ENCODE peak calls at places on chromosome 14, in eight cellular contexts. A is neural crest cell, M is endothelial cell, F is foreskin fibroblast, E is cardiac muscle cell, Q is heart right ventricle, G is cardiac fibroblast, P is fibroblast of pulmonary artery. X is an unnamed sample.

GRCh38 chr14:39491134-39491541 is 58.9 kb upstream of the FBXO33 start:
- DNase-seq in P (peak), F (no peak), E (peak), G (peak), M (no peak), A (no peak), Q (no peak), X (no peak)

GRCh38 chr14:75861161-75861621 is 120.6 kb downstream of the TGFB3 start:
- DNase-seq in P (peak), M (no peak), Q (no peak), A (no peak), G (peak), E (no peak), F (peak), X (no peak)

GRCh38 chr14:76924363-76925151 is 98.3 kb downstream of the LRRC74A start:
- DNase-seq in E (no peak), M (peak), Q (no peak), G (peak), F (no peak), P (no peak), A (no peak), X (no peak)

GRCh38 chr14:35632276-35633071 is 98.5 kb downstream of the INSM2 start:
- DNase-seq in P (peak), Q (no peak), M (no peak), G (peak), E (no peak), F (no peak), A (no peak), X (no peak)

GRCh38 chr14:43184540-43184939 is 1322.5 kb downstream of the FSCB start:
- DNase-seq in Q (no peak), G (no peak), A (no peak), P (no peak), M (no peak), F (no peak), E (no peak), X (no peak)

GRCh38 chr14:102215071-102215470 is 75.4 kb downstream of the WDR20 start:
- DNase-seq in F (peak), P (peak), E (no peak), A (peak), G (peak), Q (no peak), M (no peak), X (peak)

GRCh38 chr14:104432611-104433231 is 146.8 kb upstream of the C14orf180 start:
- DNase-seq in F (no peak), P (no peak), G (no peak), E (no peak), M (no peak), Q (peak), A (no peak), X (no peak)

GRCh38 chr14:99055816-99056215 is 216.2 kb downstream of the BCL11B start:
- DNase-seq in F (no peak), G (no peak), E (no peak), M (no peak), P (no peak), Q (no peak), A (no peak), X (peak)

GRCh38 chr14:80388980-80389711 is 177.8 kb upstream of the DIO2 start:
- DNase-seq in M (no peak), A (no peak), G (peak), P (peak), Q (no peak), E (no peak), F (peak), X (no peak)

GRCh38 chr14:92040431-92041040 is 677 bp upstream of the TRIP11 start:
- DNase-seq in A (no peak), M (peak), G (peak), F (peak), E (peak), P (peak), Q (no peak), X (no peak)

GRCh38 chr14:91372680-91373495 is 44.7 kb downstream of the CCDC88C start:
- DNase-seq in P (no peak), F (no peak), E (no peak), G (no peak), Q (no peak), A (no peak), M (no peak), X (no peak)

GRCh38 chr14:102421366-102422057 is 58.8 kb downstream of the TECPR2 start:
- DNase-seq in F (no peak), A (no peak), G (no peak), E (no peak), Q (no peak), P (no peak), M (no peak), X (no peak)

GRCh38 chr14:24051789-24052655 is at the start of gene CARMIL3:
- DNase-seq in P (peak), F (peak), M (peak), A (peak), G (peak), E (peak), Q (peak), X (no peak)

GRCh38 chr14:77316872-77317271 is 3.8 kb downstream of the POMT2 start:
- DNase-seq in P (no peak), E (no peak), A (no peak), M (no peak), Q (no peak), G (no peak), F (no peak), X (no peak)

GRCh38 chr14:24631749-24632335 is 2.1 kb downstream of the GZMB start:
- DNase-seq in A (no peak), G (no peak), E (no peak), M (no peak), Q (no peak), P (no peak), F (no peak), X (no peak)

GRCh38 chr14:88470542-88471440 is 84.0 kb downstream of the PTPN21 start:
- DNase-seq in G (peak), F (peak), M (no peak), A (no peak), P (peak), Q (no peak), E (no peak), X (no peak)

GRCh38 chr14:88834883-88835431 is 10.5 kb downstream of the TTC8 start:
- DNase-seq in G (peak), Q (no peak), P (peak), F (peak), M (no peak), A (no peak), E (no peak), X (no peak)

GRCh38 chr14:98408024-98408555 is 863.9 kb downstream of the BCL11B start:
- DNase-seq in M (peak), P (no peak), Q (no peak), G (no peak), A (no peak), E (no peak), F (no peak), X (no peak)

GRCh38 chr14:71491925-71492324 is 440.3 kb upstream of the RGS6 start:
- DNase-seq in E (no peak), Q (no peak), P (peak), G (no peak), F (no peak), M (no peak), A (no peak), X (no peak)

GRCh38 chr14:34330846-34331245 is 131.2 kb downstream of the SPTSSA start:
- DNase-seq in E (no peak), G (no peak), Q (no peak), F (no peak), A (no peak), M (no peak), P (no peak), X (no peak)

GRCh38 chr14:94031161-94031875 is 5.2 kb downstream of the OTUB2 start:
- DNase-seq in Q (no peak), G (no peak), M (no peak), A (no peak), E (no peak), F (no peak), P (no peak), X (no peak)

GRCh38 chr14:93894992-93895391 is 32.2 kb upstream of the FAM181A start:
- DNase-seq in M (no peak), A (no peak), E (no peak), Q (no peak), P (no peak), G (no peak), F (no peak), X (no peak)

GRCh38 chr14:35687335-35687939 is 121.7 kb downstream of the RALGAPA1 start:
- DNase-seq in G (peak), E (peak), A (peak), P (peak), Q (no peak), M (peak), F (peak), X (no peak)

GRCh38 chr14:68793734-68794129 is 865 bp upstream of the ZFP36L1 start:
- DNase-seq in F (no peak), Q (no peak), E (no peak), G (no peak), P (no peak), A (no peak), M (no peak), X (no peak)

GRCh38 chr14:21227150-21227549 is 42.1 kb downstream of the HNRNPC start:
- DNase-seq in M (no peak), F (no peak), E (no peak), Q (no peak), P (no peak), G (no peak), A (no peak), X (no peak)

GRCh38 chr14:54894995-54895394 is 7.6 kb downstream of the GCH1 start:
- DNase-seq in Q (no peak), A (no peak), G (peak), E (no peak), P (peak), F (no peak), M (no peak), X (no peak)

GRCh38 chr14:20998674-20999366 is at the start of gene SLC39A2:
- DNase-seq in P (peak), G (peak), Q (peak), A (no peak), E (no peak), F (peak), M (no peak), X (no peak)

DNA sequence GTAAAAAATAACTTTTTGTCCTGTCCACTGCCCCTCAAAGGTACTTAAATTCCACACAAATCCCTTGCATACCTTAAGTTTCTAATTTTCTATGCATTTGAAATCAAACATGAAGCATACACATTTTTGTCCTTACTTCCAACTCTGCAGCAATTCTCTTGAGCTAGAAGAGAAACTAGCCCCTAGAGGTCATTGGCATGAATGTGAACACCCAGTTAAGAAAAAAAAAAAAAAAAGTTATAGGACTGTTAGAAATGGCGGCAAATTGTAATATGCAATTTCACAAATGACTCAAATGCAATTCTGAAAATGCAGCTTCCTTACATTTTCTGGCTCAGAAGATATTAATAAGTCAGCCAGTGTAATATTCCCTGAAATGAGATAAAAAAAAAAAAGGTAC is 4.6 kb upstream of the ESR2 start:
- DNase-seq in A (no peak), G (no peak), Q (no peak), E (no peak), P (peak), F (peak), M (no peak), X (no peak)
- TF ChIP-seq CTCF in A (peak), G (no peak), Q (no peak), E (peak), P (peak), F (no peak), M (peak), X (peak)

GRCh38 chr14:50007123-50007903 is 109.1 kb downstream of the VCPKMT start:
- DNase-seq in F (no peak), A (no peak), P (no peak), M (no peak), E (peak), Q (no peak), G (no peak), X (no peak)
- TF ChIP-seq CTCF in F (no peak), A (no peak), P (no peak), M (no peak), E (no peak), Q (no peak), G (no peak), X (peak)

GRCh38 chr14:31271648-31272047 is 64.1 kb upstream of the HECTD1 start:
- DNase-seq in F (no peak), Q (no peak), G (no peak), A (no peak), E (no peak), P (no peak), M (no peak), X (no peak)

GRCh38 chr14:31266437-31267331 is 59.1 kb upstream of the HECTD1 start:
- DNase-seq in E (no peak), Q (no peak), G (no peak), M (no peak), A (no peak), F (no peak), P (no peak), X (no peak)

GRCh38 chr14:31269599-31270195 is 62.1 kb upstream of the HECTD1 start:
- DNase-seq in Q (no peak), E (no peak), M (no peak), F (no peak), G (no peak), P (no peak), A (no peak), X (no peak)

GRCh38 chr14:31268216-31268615 is 60.6 kb upstream of the HECTD1 start:
- DNase-seq in P (no peak), E (no peak), F (no peak), Q (no peak), G (no peak), A (no peak), M (no peak), X (no peak)

DNA sequence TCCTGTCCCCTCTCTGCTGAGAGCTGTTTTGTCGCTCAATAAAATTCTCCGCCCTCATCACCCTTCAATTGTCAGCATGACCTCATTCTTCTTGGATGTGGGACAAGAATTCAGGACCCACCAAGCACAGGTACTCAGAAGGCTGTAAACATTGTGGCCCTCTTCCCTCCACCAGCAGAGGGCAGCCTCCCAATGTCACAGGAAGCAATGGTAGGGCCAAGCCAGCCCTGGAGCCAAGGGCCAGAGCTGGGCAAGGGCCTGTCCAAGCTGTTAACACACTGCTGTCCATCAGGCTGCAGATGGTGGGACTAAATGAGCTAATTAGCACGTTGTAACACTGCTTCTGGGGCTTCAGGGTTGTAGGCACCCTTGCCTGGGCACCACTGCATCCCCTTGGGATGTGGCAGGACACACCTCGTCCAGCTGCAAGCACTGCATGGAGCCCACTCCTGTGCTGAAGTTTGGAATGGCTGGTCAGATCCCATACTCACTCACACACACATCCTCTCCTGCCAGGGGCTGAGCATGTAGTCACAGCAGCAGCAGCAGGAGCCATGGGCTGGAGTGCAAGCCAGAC is 62.7 kb upstream of the HECTD1 start:
- DNase-seq in A (no peak), G (peak), P (no peak), F (no peak), M (no peak), E (no peak), Q (no peak), X (no peak)
- TF ChIP-seq CTCF in A (no peak), G (peak), P (peak), F (peak), M (no peak), E (no peak), Q (peak), X (peak)

GRCh38 chr14:72815459-72815858 is 78.4 kb downstream of the DPF3 start:
- DNase-seq in E (no peak), A (no peak), P (no peak), F (no peak), M (no peak), Q (no peak), G (no peak), X (no peak)
- TF ChIP-seq CTCF in E (no peak), A (no peak), P (no peak), F (no peak), M (no peak), Q (no peak), G (no peak), X (no peak)

GRCh38 chr14:32366256-32366655 is 37.2 kb downstream of the AKAP6 start:
- DNase-seq in M (no peak), P (peak), G (peak), E (peak), Q (no peak), A (no peak), F (peak), X (no peak)
- TF ChIP-seq CTCF in M (no peak), P (peak), G (peak), E (no peak), Q (no peak), A (peak), F (peak), X (peak)